ENCODE peak calls at places on chromosomes 5 and 9, in eight cellular contexts. One of them, this sample, is unnamed.

GRCh38 chr5:160311491-160312138 is 749 bp downstream of the CCNJL start:
- DNase-seq in stimulated activated CD8-positive, alpha-beta memory T cell treated with anti-CD3 and anti-CD28 coated beads, Interleukin-2, amount 100 ng/mL, for 48 hours: no peak
- DNase-seq in central memory CD8-positive, alpha-beta T cell: no peak
- DNase-seq in NCI-H146: peak
- DNase-seq in activated T-cell treated with anti-CD3 and anti-CD28 coated beads, Interleukin-2, amount 50 U/mL, for 72 hours: no peak
- DNase-seq in GM13977: no peak
- DNase-seq in adipocyte: peak
- DNase-seq in neural progenitor cell: no peak
- DNase-seq in this sample: peak

GRCh38 chr5:108025009-108025408 is 354.3 kb upstream of the EFNA5 start:
- DNase-seq in stimulated activated CD8-positive, alpha-beta memory T cell treated with anti-CD3 and anti-CD28 coated beads, Interleukin-2, amount 100 ng/mL, for 48 hours: no peak
- DNase-seq in central memory CD8-positive, alpha-beta T cell: no peak
- DNase-seq in NCI-H146: no peak
- DNase-seq in activated T-cell treated with anti-CD3 and anti-CD28 coated beads, Interleukin-2, amount 50 U/mL, for 72 hours: no peak
- DNase-seq in GM13977: no peak
- DNase-seq in adipocyte: no peak
- DNase-seq in neural progenitor cell: no peak
- DNase-seq in this sample: no peak

GRCh38 chr5:12214631-12215030 is 310.4 kb upstream of the CTNND2 start:
- DNase-seq in stimulated activated CD8-positive, alpha-beta memory T cell treated with anti-CD3 and anti-CD28 coated beads, Interleukin-2, amount 100 ng/mL, for 48 hours: no peak
- DNase-seq in central memory CD8-positive, alpha-beta T cell: no peak
- DNase-seq in NCI-H146: no peak
- DNase-seq in activated T-cell treated with anti-CD3 and anti-CD28 coated beads, Interleukin-2, amount 50 U/mL, for 72 hours: no peak
- DNase-seq in GM13977: no peak
- DNase-seq in adipocyte: no peak
- DNase-seq in neural progenitor cell: no peak
- DNase-seq in this sample: no peak

GRCh38 chr5:14829396-14829795 is 42.2 kb downstream of the ANKH start:
- DNase-seq in stimulated activated CD8-positive, alpha-beta memory T cell treated with anti-CD3 and anti-CD28 coated beads, Interleukin-2, amount 100 ng/mL, for 48 hours: no peak
- DNase-seq in central memory CD8-positive, alpha-beta T cell: no peak
- DNase-seq in NCI-H146: no peak
- DNase-seq in activated T-cell treated with anti-CD3 and anti-CD28 coated beads, Interleukin-2, amount 50 U/mL, for 72 hours: no peak
- DNase-seq in GM13977: no peak
- DNase-seq in adipocyte: peak
- DNase-seq in neural progenitor cell: no peak
- DNase-seq in this sample: peak

GRCh38 chr5:55597014-55597981 is 62.5 kb upstream of the PLPP1 start:
- DNase-seq in stimulated activated CD8-positive, alpha-beta memory T cell treated with anti-CD3 and anti-CD28 coated beads, Interleukin-2, amount 100 ng/mL, for 48 hours: no peak
- DNase-seq in central memory CD8-positive, alpha-beta T cell: no peak
- DNase-seq in NCI-H146: no peak
- DNase-seq in activated T-cell treated with anti-CD3 and anti-CD28 coated beads, Interleukin-2, amount 50 U/mL, for 72 hours: no peak
- DNase-seq in GM13977: no peak
- DNase-seq in adipocyte: peak
- DNase-seq in neural progenitor cell: no peak
- DNase-seq in this sample: peak

GRCh38 chr9:135130266-135130976 is 43.0 kb downstream of the OLFM1 start:
- DNase-seq in stimulated activated CD8-positive, alpha-beta memory T cell treated with anti-CD3 and anti-CD28 coated beads, Interleukin-2, amount 100 ng/mL, for 48 hours: peak
- DNase-seq in central memory CD8-positive, alpha-beta T cell: no peak
- DNase-seq in NCI-H146: no peak
- DNase-seq in activated T-cell treated with anti-CD3 and anti-CD28 coated beads, Interleukin-2, amount 50 U/mL, for 72 hours: peak
- DNase-seq in GM13977: no peak
- DNase-seq in adipocyte: no peak
- DNase-seq in neural progenitor cell: no peak
- DNase-seq in this sample: no peak

GRCh38 chr9:118991366-118992285 is 377.6 kb downstream of the BRINP1 start:
- DNase-seq in stimulated activated CD8-positive, alpha-beta memory T cell treated with anti-CD3 and anti-CD28 coated beads, Interleukin-2, amount 100 ng/mL, for 48 hours: no peak
- DNase-seq in central memory CD8-positive, alpha-beta T cell: no peak
- DNase-seq in NCI-H146: no peak
- DNase-seq in activated T-cell treated with anti-CD3 and anti-CD28 coated beads, Interleukin-2, amount 50 U/mL, for 72 hours: no peak
- DNase-seq in GM13977: no peak
- DNase-seq in adipocyte: no peak
- DNase-seq in neural progenitor cell: peak
- DNase-seq in this sample: no peak

GRCh38 chr9:10250200-10250599 is 362.6 kb downstream of the PTPRD start:
- DNase-seq in stimulated activated CD8-positive, alpha-beta memory T cell treated with anti-CD3 and anti-CD28 coated beads, Interleukin-2, amount 100 ng/mL, for 48 hours: no peak
- DNase-seq in central memory CD8-positive, alpha-beta T cell: no peak
- DNase-seq in NCI-H146: no peak
- DNase-seq in activated T-cell treated with anti-CD3 and anti-CD28 coated beads, Interleukin-2, amount 50 U/mL, for 72 hours: no peak
- DNase-seq in GM13977: no peak
- DNase-seq in adipocyte: peak
- DNase-seq in neural progenitor cell: no peak
- DNase-seq in this sample: no peak

GRCh38 chr5:138107213-138107612 is 23.4 kb downstream of the WNT8A start:
- DNase-seq in stimulated activated CD8-positive, alpha-beta memory T cell treated with anti-CD3 and anti-CD28 coated beads, Interleukin-2, amount 100 ng/mL, for 48 hours: no peak
- DNase-seq in central memory CD8-positive, alpha-beta T cell: no peak
- DNase-seq in NCI-H146: no peak
- DNase-seq in activated T-cell treated with anti-CD3 and anti-CD28 coated beads, Interleukin-2, amount 50 U/mL, for 72 hours: no peak
- DNase-seq in GM13977: no peak
- DNase-seq in adipocyte: no peak
- DNase-seq in neural progenitor cell: no peak
- DNase-seq in this sample: no peak

GRCh38 chr5:171149333-171149732 is 159.7 kb upstream of the TLX3 start:
- DNase-seq in stimulated activated CD8-positive, alpha-beta memory T cell treated with anti-CD3 and anti-CD28 coated beads, Interleukin-2, amount 100 ng/mL, for 48 hours: no peak
- DNase-seq in central memory CD8-positive, alpha-beta T cell: no peak
- DNase-seq in NCI-H146: no peak
- DNase-seq in activated T-cell treated with anti-CD3 and anti-CD28 coated beads, Interleukin-2, amount 50 U/mL, for 72 hours: no peak
- DNase-seq in GM13977: no peak
- DNase-seq in adipocyte: no peak
- DNase-seq in neural progenitor cell: no peak
- DNase-seq in this sample: no peak

GRCh38 chr9:1875921-1876448 is 139.2 kb upstream of the SMARCA2 start:
- DNase-seq in stimulated activated CD8-positive, alpha-beta memory T cell treated with anti-CD3 and anti-CD28 coated beads, Interleukin-2, amount 100 ng/mL, for 48 hours: peak
- DNase-seq in central memory CD8-positive, alpha-beta T cell: no peak
- DNase-seq in NCI-H146: no peak
- DNase-seq in activated T-cell treated with anti-CD3 and anti-CD28 coated beads, Interleukin-2, amount 50 U/mL, for 72 hours: peak
- DNase-seq in GM13977: peak
- DNase-seq in adipocyte: no peak
- DNase-seq in neural progenitor cell: no peak
- DNase-seq in this sample: no peak

GRCh38 chr9:85723220-85723619 is 18.5 kb downstream of the AGTPBP1 start:
- DNase-seq in stimulated activated CD8-positive, alpha-beta memory T cell treated with anti-CD3 and anti-CD28 coated beads, Interleukin-2, amount 100 ng/mL, for 48 hours: no peak
- DNase-seq in central memory CD8-positive, alpha-beta T cell: peak
- DNase-seq in NCI-H146: no peak
- DNase-seq in activated T-cell treated with anti-CD3 and anti-CD28 coated beads, Interleukin-2, amount 50 U/mL, for 72 hours: peak
- DNase-seq in GM13977: no peak
- DNase-seq in adipocyte: no peak
- DNase-seq in neural progenitor cell: peak
- DNase-seq in this sample: no peak

GRCh38 chr5:127275641-127276193 is 14.9 kb upstream of the MEGF10 start:
- DNase-seq in stimulated activated CD8-positive, alpha-beta memory T cell treated with anti-CD3 and anti-CD28 coated beads, Interleukin-2, amount 100 ng/mL, for 48 hours: no peak
- DNase-seq in central memory CD8-positive, alpha-beta T cell: no peak
- DNase-seq in NCI-H146: no peak
- DNase-seq in activated T-cell treated with anti-CD3 and anti-CD28 coated beads, Interleukin-2, amount 50 U/mL, for 72 hours: no peak
- DNase-seq in GM13977: no peak
- DNase-seq in adipocyte: no peak
- DNase-seq in neural progenitor cell: no peak
- DNase-seq in this sample: no peak

GRCh38 chr5:107501965-107502691 is 168.6 kb downstream of the EFNA5 start:
- DNase-seq in stimulated activated CD8-positive, alpha-beta memory T cell treated with anti-CD3 and anti-CD28 coated beads, Interleukin-2, amount 100 ng/mL, for 48 hours: no peak
- DNase-seq in central memory CD8-positive, alpha-beta T cell: peak
- DNase-seq in NCI-H146: no peak
- DNase-seq in activated T-cell treated with anti-CD3 and anti-CD28 coated beads, Interleukin-2, amount 50 U/mL, for 72 hours: no peak
- DNase-seq in GM13977: no peak
- DNase-seq in adipocyte: no peak
- DNase-seq in neural progenitor cell: no peak
- DNase-seq in this sample: peak

GRCh38 chr9:99823392-99824377 is 2.0 kb downstream of the NR4A3 start:
- DNase-seq in stimulated activated CD8-positive, alpha-beta memory T cell treated with anti-CD3 and anti-CD28 coated beads, Interleukin-2, amount 100 ng/mL, for 48 hours: peak
- DNase-seq in central memory CD8-positive, alpha-beta T cell: peak
- DNase-seq in NCI-H146: peak
- DNase-seq in activated T-cell treated with anti-CD3 and anti-CD28 coated beads, Interleukin-2, amount 50 U/mL, for 72 hours: peak
- DNase-seq in GM13977: peak
- DNase-seq in adipocyte: peak
- DNase-seq in neural progenitor cell: peak
- DNase-seq in this sample: peak

GRCh38 chr9:124293712-124294504 is 36.2 kb downstream of the NEK6 start:
- DNase-seq in stimulated activated CD8-positive, alpha-beta memory T cell treated with anti-CD3 and anti-CD28 coated beads, Interleukin-2, amount 100 ng/mL, for 48 hours: no peak
- DNase-seq in central memory CD8-positive, alpha-beta T cell: no peak
- DNase-seq in NCI-H146: no peak
- DNase-seq in activated T-cell treated with anti-CD3 and anti-CD28 coated beads, Interleukin-2, amount 50 U/mL, for 72 hours: no peak
- DNase-seq in GM13977: no peak
- DNase-seq in adipocyte: peak
- DNase-seq in neural progenitor cell: no peak
- DNase-seq in this sample: peak

GRCh38 chr9:129757045-129757444 is 4.2 kb upstream of the PTGES start:
- DNase-seq in stimulated activated CD8-positive, alpha-beta memory T cell treated with anti-CD3 and anti-CD28 coated beads, Interleukin-2, amount 100 ng/mL, for 48 hours: no peak
- DNase-seq in central memory CD8-positive, alpha-beta T cell: no peak
- DNase-seq in NCI-H146: no peak
- DNase-seq in activated T-cell treated with anti-CD3 and anti-CD28 coated beads, Interleukin-2, amount 50 U/mL, for 72 hours: no peak
- DNase-seq in GM13977: no peak
- DNase-seq in adipocyte: peak
- DNase-seq in neural progenitor cell: no peak
- DNase-seq in this sample: peak

GRCh38 chr9:87422999-87423398 is 74.7 kb upstream of the DAPK1 start:
- DNase-seq in stimulated activated CD8-positive, alpha-beta memory T cell treated with anti-CD3 and anti-CD28 coated beads, Interleukin-2, amount 100 ng/mL, for 48 hours: no peak
- DNase-seq in central memory CD8-positive, alpha-beta T cell: no peak
- DNase-seq in NCI-H146: no peak
- DNase-seq in activated T-cell treated with anti-CD3 and anti-CD28 coated beads, Interleukin-2, amount 50 U/mL, for 72 hours: no peak
- DNase-seq in GM13977: no peak
- DNase-seq in adipocyte: no peak
- DNase-seq in neural progenitor cell: no peak
- DNase-seq in this sample: no peak

GRCh38 chr5:171806976-171807823 is 21.6 kb downstream of the SMIM23 start:
- DNase-seq in stimulated activated CD8-positive, alpha-beta memory T cell treated with anti-CD3 and anti-CD28 coated beads, Interleukin-2, amount 100 ng/mL, for 48 hours: no peak
- DNase-seq in central memory CD8-positive, alpha-beta T cell: no peak
- DNase-seq in NCI-H146: peak
- DNase-seq in activated T-cell treated with anti-CD3 and anti-CD28 coated beads, Interleukin-2, amount 50 U/mL, for 72 hours: no peak
- DNase-seq in GM13977: no peak
- DNase-seq in adipocyte: peak
- DNase-seq in neural progenitor cell: peak
- DNase-seq in this sample: peak

GRCh38 chr9:129208191-129209091 is 30.4 kb upstream of the IER5L start:
- DNase-seq in stimulated activated CD8-positive, alpha-beta memory T cell treated with anti-CD3 and anti-CD28 coated beads, Interleukin-2, amount 100 ng/mL, for 48 hours: peak
- DNase-seq in central memory CD8-positive, alpha-beta T cell: no peak
- DNase-seq in NCI-H146: no peak
- DNase-seq in activated T-cell treated with anti-CD3 and anti-CD28 coated beads, Interleukin-2, amount 50 U/mL, for 72 hours: peak
- DNase-seq in GM13977: no peak
- DNase-seq in adipocyte: no peak
- DNase-seq in neural progenitor cell: peak
- DNase-seq in this sample: no peak

GRCh38 chr5:179568731-179569130 is 18.4 kb downstream of the RUFY1 start:
- DNase-seq in stimulated activated CD8-positive, alpha-beta memory T cell treated with anti-CD3 and anti-CD28 coated beads, Interleukin-2, amount 100 ng/mL, for 48 hours: no peak
- DNase-seq in central memory CD8-positive, alpha-beta T cell: no peak
- DNase-seq in NCI-H146: no peak
- DNase-seq in activated T-cell treated with anti-CD3 and anti-CD28 coated beads, Interleukin-2, amount 50 U/mL, for 72 hours: no peak
- DNase-seq in GM13977: no peak
- DNase-seq in adipocyte: no peak
- DNase-seq in neural progenitor cell: no peak
- DNase-seq in this sample: no peak

GRCh38 chr9:137917116-137917515 is 39.5 kb downstream of the CACNA1B start:
- DNase-seq in stimulated activated CD8-positive, alpha-beta memory T cell treated with anti-CD3 and anti-CD28 coated beads, Interleukin-2, amount 100 ng/mL, for 48 hours: no peak
- DNase-seq in central memory CD8-positive, alpha-beta T cell: no peak
- DNase-seq in NCI-H146: no peak
- DNase-seq in activated T-cell treated with anti-CD3 and anti-CD28 coated beads, Interleukin-2, amount 50 U/mL, for 72 hours: no peak
- DNase-seq in GM13977: no peak
- DNase-seq in adipocyte: no peak
- DNase-seq in neural progenitor cell: no peak
- DNase-seq in this sample: no peak

GRCh38 chr9:104915049-104915448 is 12.9 kb downstream of the ABCA1 start:
- DNase-seq in stimulated activated CD8-positive, alpha-beta memory T cell treated with anti-CD3 and anti-CD28 coated beads, Interleukin-2, amount 100 ng/mL, for 48 hours: no peak
- DNase-seq in central memory CD8-positive, alpha-beta T cell: no peak
- DNase-seq in NCI-H146: no peak
- DNase-seq in activated T-cell treated with anti-CD3 and anti-CD28 coated beads, Interleukin-2, amount 50 U/mL, for 72 hours: no peak
- DNase-seq in GM13977: no peak
- DNase-seq in adipocyte: no peak
- DNase-seq in neural progenitor cell: no peak
- DNase-seq in this sample: no peak

This sample was measured in EH.